ENCODE peak calls at places on chromosomes 11 and 22, in five cellular contexts. D is cardiac muscle cell, U is psoas muscle, J is heart left ventricle, W is astrocyte of the cerebellum. I is an unnamed sample.

GRCh38 chr22:38734203-38735100 is 21.3 kb downstream of the SUN2 start:
- DNase-seq in U (peak), D (no peak), J (peak), W (no peak), I (no peak)

GRCh38 chr11:3879967-3880542 is 24.6 kb downstream of the STIM1 start:
- DNase-seq in D (no peak), J (no peak), W (no peak), U (no peak), I (no peak)

GRCh38 chr11:18721576-18722292 is 4.3 kb downstream of the IGSF22 start:
- DNase-seq in D (peak), W (no peak), U (peak), J (no peak), I (peak)

GRCh38 chr11:504053-504993 is 2.7 kb downstream of the RNH1 start:
- DNase-seq in W (no peak), D (no peak), J (no peak), U (no peak), I (peak)

GRCh38 chr11:76810151-76810853 is 27.1 kb downstream of the TSKU start:
- DNase-seq in D (no peak), W (no peak), J (no peak), U (no peak), I (peak)

GRCh38 chr22:46959369-46959768 is 196.9 kb downstream of the TBC1D22A start:
- DNase-seq in W (no peak), U (peak), D (no peak), J (no peak), I (no peak)

GRCh38 chr22:49855491-49855911 is 1.9 kb downstream of the ZBED4 start:
- DNase-seq in U (no peak), W (no peak), D (no peak), J (no peak), I (peak)

GRCh38 chr11:12525466-12526055 is 148.2 kb downstream of the PARVA start:
- DNase-seq in D (no peak), U (no peak), J (no peak), W (no peak), I (no peak)

GRCh38 chr22:37805878-37806277 is 1.9 kb upstream of the GCAT start:
- DNase-seq in W (no peak), D (no peak), U (no peak), J (no peak), I (no peak)

GRCh38 chr22:46466255-46466676 is 71.2 kb downstream of the CELSR1 start:
- DNase-seq in J (no peak), U (no peak), D (no peak), W (no peak), I (no peak)

GRCh38 chr11:123519055-123519796 is 89.2 kb downstream of the GRAMD1B start:
- DNase-seq in U (no peak), D (no peak), W (no peak), J (no peak), I (peak)

GRCh38 chr11:13141731-13142724 is 132.9 kb downstream of the RASSF10 start:
- DNase-seq in W (no peak), D (no peak), U (no peak), J (no peak), I (no peak)

DNA sequence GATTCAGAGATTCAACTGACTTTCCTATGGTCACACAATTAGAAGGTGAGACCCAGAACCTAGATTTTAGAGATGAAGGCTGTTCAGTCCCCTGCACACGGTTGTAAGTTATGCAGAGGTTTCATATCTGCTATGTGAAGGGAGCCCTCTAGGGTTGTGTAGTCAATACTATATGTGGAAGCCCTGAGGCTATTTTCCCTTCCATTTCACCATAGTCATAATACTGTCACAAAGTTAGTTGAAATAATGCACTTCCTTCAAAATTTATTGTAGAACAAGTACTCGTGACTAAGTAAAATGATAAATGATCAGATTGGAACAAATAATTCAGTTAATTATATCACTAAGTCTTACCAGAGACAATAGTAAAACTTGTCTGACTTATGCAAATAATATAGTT is 48.8 kb downstream of the ENDOD1 start:
- DNase-seq in W (no peak), J (no peak), U (no peak), D (peak), I (no peak)
- TF ChIP-seq CTCF in W (peak), J (peak), U (peak), D (peak), I (peak)

GRCh38 chr11:91220476-91221202 is 997.8 kb upstream of the CHORDC1 start:
- DNase-seq in J (no peak), W (no peak), D (no peak), U (no peak), I (peak)

GRCh38 chr11:91219501-91219900 is 996.7 kb upstream of the CHORDC1 start:
- DNase-seq in J (no peak), D (peak), W (no peak), U (no peak), I (peak)
- H3K4me3 ChIP-seq in J (no peak), D (no peak), W (no peak), U (no peak), I (no peak)

GRCh38 chr11:121153472-121153871 is 52.4 kb downstream of the TECTA start:
- DNase-seq in W (no peak), U (no peak), J (no peak), D (no peak), I (no peak)
- TF ChIP-seq CTCF in W (no peak), U (no peak), J (no peak), D (no peak), I (no peak)

GRCh38 chr11:2300290-2300935 is 1.3 kb downstream of the C11orf21 start:
- DNase-seq in D (no peak), W (no peak), J (peak), U (peak), I (no peak)
- H3K4me3 ChIP-seq in D (no peak), W (no peak), J (peak), U (no peak), I (no peak)

I was measured in cardiac fibroblast.